ENCODE peak calls at places on chromosomes 11 and 22, in eight cellular contexts. G is pancreas, B is cardiac muscle cell, S is PC-3, T is mammary epithelial cell, I is left lung, W is Karpas-422, Z is tibial artery. M is an unnamed sample.

GRCh38 chr22:43183496-43184263 is 3.3 kb downstream of the TTLL12 start:
- DNase-seq in G (peak; percentile 52), I (peak; percentile 55), W (no peak), T (peak; percentile 21), S (no peak), B (no peak), Z (no peak), M (no peak)

GRCh38 chr22:19731361-19731725 is 8.0 kb downstream of the GP1BB start:
- DNase-seq in B (no peak), W (no peak), Z (no peak), I (no peak), G (no peak), T (no peak), S (no peak), M (no peak)

GRCh38 chr11:57182896-57183295 is 1.1 kb downstream of the LRRC55 start:
- DNase-seq in Z (no peak), G (no peak), B (no peak), S (no peak), I (no peak), T (no peak), W (no peak), M (no peak)

GRCh38 chr11:13126430-13126829 is 117.3 kb downstream of the RASSF10 start:
- DNase-seq in W (no peak), S (peak; percentile 98), Z (no peak), B (no peak), T (peak; percentile 58), G (no peak), I (no peak), M (no peak)

GRCh38 chr11:68792400-68792955 is 41.2 kb upstream of the TESMIN start:
- DNase-seq in G (no peak), T (no peak), Z (no peak), I (no peak), W (no peak), S (no peak), B (no peak), M (no peak)

GRCh38 chr11:125164091-125164421 is 495 bp upstream of the PKNOX2 start:
- DNase-seq in B (no peak), S (no peak), W (no peak), Z (no peak), I (no peak), T (no peak), G (no peak), M (no peak)

GRCh38 chr11:36746886-36747710 is 149.1 kb upstream of the RAG2 start:
- DNase-seq in S (peak; percentile 91), T (peak; percentile 78), Z (peak; percentile 90), W (peak; percentile 94), B (peak; percentile 92), G (peak; percentile 87), I (peak; percentile 74), M (peak; percentile 75)

GRCh38 chr22:26986051-26986881 is 328.9 kb downstream of the MIAT start:
- DNase-seq in S (no peak), W (no peak), T (no peak), B (no peak), Z (no peak), G (no peak), I (no peak), M (no peak)

GRCh38 chr11:27228232-27228631 is 134.8 kb downstream of the CCDC34 start:
- DNase-seq in W (no peak), G (no peak), I (no peak), Z (no peak), S (no peak), T (peak; percentile 88), B (no peak), M (no peak)

DNA sequence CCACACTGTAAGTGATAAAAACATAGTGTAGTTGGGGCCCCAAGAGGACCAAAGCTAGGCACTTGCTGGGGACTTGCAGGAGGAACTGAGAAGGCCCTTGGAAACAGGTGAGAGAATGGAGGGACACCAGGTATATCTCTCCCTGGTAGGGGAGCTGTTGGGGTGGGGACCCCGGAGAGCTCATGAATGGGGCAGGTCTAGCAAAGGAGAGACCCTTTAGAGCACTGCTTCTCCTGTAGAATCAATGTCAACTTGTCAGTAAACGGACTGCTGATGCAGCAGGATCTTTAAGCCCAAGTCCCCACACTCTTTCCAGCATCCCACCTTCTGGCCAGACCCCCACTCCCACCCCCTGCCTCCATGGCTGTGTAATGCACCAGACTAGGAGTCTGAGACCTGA is 109.6 kb upstream of the THY1 start:
- DNase-seq in I (no peak), S (no peak), T (no peak), B (no peak), G (no peak), W (no peak), Z (no peak), M (no peak)
- H3K27me3 ChIP-seq in I (peaks cover 17% of the 10 kb centered on the region), S (peaks cover 7% of the 10 kb centered on the region), T (peaks cover 1% of the 10 kb centered on the region), B (peaks cover 11% of the 10 kb centered on the region), G (no peaks in the 10 kb centered on the region), W (no peaks in the 10 kb centered on the region), Z (no peaks in the 10 kb centered on the region), M (no peaks in the 10 kb centered on the region)

DNA sequence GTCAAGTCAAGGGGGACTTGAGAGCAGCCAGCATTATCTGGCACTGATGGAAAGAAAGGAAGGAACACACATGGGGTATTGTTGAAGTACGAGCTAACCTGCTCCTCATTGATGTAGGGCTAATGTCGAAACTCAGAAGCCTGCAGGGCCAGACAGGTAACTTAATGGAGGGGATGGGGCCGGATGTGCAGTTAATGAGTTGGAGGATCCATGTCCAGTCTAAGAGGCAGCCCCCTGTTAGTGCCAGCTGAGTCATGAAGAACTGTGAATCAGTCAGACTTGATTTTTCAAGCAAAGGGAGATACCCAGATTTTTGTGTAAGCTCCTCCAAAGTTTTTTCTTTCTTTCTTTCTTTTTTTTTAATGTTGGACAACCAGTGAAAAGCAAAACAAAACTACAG is 65.6 kb downstream of the CECR2 start:
- DNase-seq in Z (no peak), W (no peak), T (peak; percentile 21), I (no peak), S (no peak), G (no peak), B (no peak), M (no peak)
- H3K4me3 ChIP-seq in Z (no peak overlapping the region), W (no peak overlapping the region), T (no peak overlapping the region), I (no peak overlapping the region), S (no peak overlapping the region), G (no peak overlapping the region), B (no peak overlapping the region), M (no peak overlapping the region)

DNA sequence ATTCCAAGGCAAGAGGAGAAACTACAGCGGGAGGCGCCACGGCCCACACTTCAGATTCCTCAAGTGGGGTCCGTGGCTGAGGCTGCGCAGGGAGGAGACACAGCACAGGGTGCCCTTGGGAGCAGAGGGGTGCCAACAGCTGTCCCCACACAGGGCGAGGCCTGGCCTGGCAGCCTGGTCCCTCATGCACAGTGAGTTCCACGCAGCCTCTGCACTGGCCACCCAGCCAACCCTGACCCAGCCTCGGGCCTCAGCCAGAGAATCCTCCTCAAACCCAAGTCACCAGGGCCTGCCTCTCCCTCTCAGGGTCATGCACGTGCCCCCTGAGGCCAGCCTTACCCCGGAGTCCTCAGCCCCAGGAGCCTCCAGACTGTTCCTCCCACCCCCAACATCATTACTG is 22.4 kb upstream of the MOB2 start:
- DNase-seq in T (no peak), I (no peak), G (no peak), S (no peak), W (no peak), Z (no peak), B (no peak), M (no peak)
- H3K4me1 ChIP-seq in T (no peaks in the 10 kb centered on the region), I (peaks cover 42% of the 10 kb centered on the region), G (peaks cover 2% of the 10 kb centered on the region), S (no peaks in the 10 kb centered on the region), W (no peaks in the 10 kb centered on the region), Z (no peaks in the 10 kb centered on the region), B (peaks cover 14% of the 10 kb centered on the region), M (peaks cover 60% of the 10 kb centered on the region)

DNA sequence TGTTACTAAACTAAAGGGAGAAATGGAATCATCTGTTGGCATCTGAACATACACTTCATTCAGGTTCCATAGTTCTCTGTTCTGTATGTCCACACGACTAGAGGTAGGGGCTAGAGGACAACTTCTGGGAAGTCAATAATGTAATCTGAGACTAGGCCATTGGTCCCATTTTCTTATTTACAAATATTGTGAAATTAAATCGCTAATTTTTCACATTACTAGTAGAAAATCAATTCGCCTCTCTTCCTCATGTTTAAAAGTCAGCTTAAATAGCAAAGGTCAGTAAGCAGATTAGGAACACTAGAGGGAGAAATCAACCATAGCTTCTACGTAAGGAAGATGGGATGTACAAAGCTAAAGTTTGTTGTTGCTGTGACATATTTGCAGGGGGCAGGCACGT is 59.7 kb downstream of the CADM1 start:
- DNase-seq in I (no peak), B (no peak), Z (no peak), S (no peak), T (no peak), G (no peak), W (no peak), M (no peak)
- H3K27me3 ChIP-seq in I (no peaks in the 10 kb centered on the region), B (no peaks in the 10 kb centered on the region), Z (no peaks in the 10 kb centered on the region), S (no peaks in the 10 kb centered on the region), T (no peaks in the 10 kb centered on the region), G (no peaks in the 10 kb centered on the region), W (no peaks in the 10 kb centered on the region), M (no peaks in the 10 kb centered on the region)

GRCh38 chr11:73382183-73382582 is 6.0 kb downstream of the RELT start:
- DNase-seq in W (no peak), S (no peak), Z (no peak), B (peak; percentile 35), I (peak; percentile 49), G (peak; percentile 67), T (no peak), M (no peak)
- H3K4me3 ChIP-seq in W (peak overlapping the region; percentile 97), S (no peak overlapping the region), Z (no peak overlapping the region), B (no peak overlapping the region), I (no peak overlapping the region), G (no peak overlapping the region), T (no peak overlapping the region), M (no peak overlapping the region)

GRCh38 chr22:25748704-25749103 is 6.7 kb downstream of the MYO18B start:
- DNase-seq in Z (no peak), T (no peak), I (no peak), G (no peak), W (no peak), B (no peak), S (no peak), M (no peak)
- H3K4me1 ChIP-seq in Z (no peaks in the 10 kb centered on the region), T (peaks cover 10% of the 10 kb centered on the region), I (no peaks in the 10 kb centered on the region), G (no peaks in the 10 kb centered on the region), W (no peaks in the 10 kb centered on the region), B (peaks cover 43% of the 10 kb centered on the region), S (no peaks in the 10 kb centered on the region), M (peaks cover 83% of the 10 kb centered on the region)

GRCh38 chr22:22835242-22835641 is 52.4 kb upstream of the IGLL5 start:
- DNase-seq in W (no peak), I (no peak), T (no peak), S (no peak), B (no peak), G (no peak), Z (no peak), M (no peak)
- H3K27me3 ChIP-seq in W (no peaks in the 10 kb centered on the region), I (peaks cover 34% of the 10 kb centered on the region), T (no peaks in the 10 kb centered on the region), S (peaks cover 61% of the 10 kb centered on the region), B (no peaks in the 10 kb centered on the region), G (no peaks in the 10 kb centered on the region), Z (no peaks in the 10 kb centered on the region), M (no peaks in the 10 kb centered on the region)

DNA sequence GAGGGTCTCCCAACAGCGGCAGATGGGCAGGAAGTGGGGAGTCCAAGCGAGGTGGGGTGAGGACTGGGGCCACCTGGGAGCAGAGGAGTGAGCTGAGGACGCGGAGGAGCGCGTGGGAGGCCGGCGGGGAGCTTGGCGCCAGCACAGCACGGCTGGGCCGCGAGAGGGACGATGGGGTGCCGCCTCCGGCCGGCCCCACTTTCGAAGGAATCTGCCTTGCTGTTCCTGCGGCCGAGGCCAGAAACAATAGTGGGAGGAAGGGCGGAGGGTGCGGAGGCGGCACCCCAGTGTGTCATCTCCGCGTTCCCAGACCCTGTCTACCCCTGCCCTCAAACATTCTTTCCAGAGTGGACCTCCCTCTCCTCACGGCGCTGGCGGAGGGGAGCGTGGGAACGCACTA is 5.5 kb downstream of the INS start:
- DNase-seq in I (no peak), W (no peak), T (no peak), S (no peak), G (no peak), Z (no peak), B (no peak), M (no peak)
- H3K4me3 ChIP-seq in I (no peak overlapping the region), W (no peak overlapping the region), T (no peak overlapping the region), S (no peak overlapping the region), G (no peak overlapping the region), Z (no peak overlapping the region), B (no peak overlapping the region), M (no peak overlapping the region)

GRCh38 chr22:46113910-46114517 is 36.3 kb upstream of the PPARA start:
- DNase-seq in T (no peak), B (no peak), S (no peak), Z (no peak), I (no peak), W (no peak), G (no peak), M (peak; percentile 83)
- H3K4me1 ChIP-seq in T (peaks cover 44% of the 10 kb centered on the region), B (peaks cover 7% of the 10 kb centered on the region), S (no peaks in the 10 kb centered on the region), Z (peaks cover 6% of the 10 kb centered on the region), I (peaks cover 46% of the 10 kb centered on the region), W (peaks cover 4% of the 10 kb centered on the region), G (peaks cover 12% of the 10 kb centered on the region), M (peaks cover 56% of the 10 kb centered on the region)